ENCODE peak calls at places on chromosome 7, in nine cellular contexts. W is hepatocyte, O is AG04450, C is keratinocyte, H is tibial nerve, M is transverse colon, U is fibroblast of lung, N is GM23338, K is stomach. R is an unnamed sample.
A peak's percentile ranks its signal among the peaks of the same experiment; 100 is the strongest.

GRCh38 chr7:94696981-94697670 is 41.2 kb upstream of the SGCE start:
- DNase-seq in W (peak; percentile 74), O (peak; percentile 87), C (peak; percentile 40), H (peak; percentile 89), M (peak; percentile 29), U (peak; percentile 93), N (no peak), K (peak; percentile 44), R (peak; percentile 46)

GRCh38 chr7:24972166-24972477 is 7.9 kb downstream of the OSBPL3 start:
- DNase-seq in W (no peak), O (no peak), C (no peak), H (no peak), M (no peak), U (no peak), N (no peak), K (no peak), R (no peak)

GRCh38 chr7:29116361-29116760 is 30.0 kb downstream of the CPVL start:
- DNase-seq in W (no peak), O (no peak), C (no peak), H (no peak), M (no peak), U (no peak), N (no peak), K (no peak), R (no peak)

GRCh38 chr7:47581821-47582747 is at the start of gene TNS3:
- DNase-seq in W (peak; percentile 85), O (no peak), C (no peak), H (no peak), M (peak; percentile 69), U (no peak), N (peak; percentile 78), K (peak; percentile 68), R (peak; percentile 60)

GRCh38 chr7:128042027-128042426 is 10.8 kb upstream of the LRRC4 start:
- DNase-seq in W (no peak), O (no peak), C (no peak), H (no peak), M (no peak), U (no peak), N (no peak), K (no peak), R (no peak)

GRCh38 chr7:100897111-100897608 is 1.5 kb upstream of the ACHE start:
- DNase-seq in W (peak; percentile 77), O (no peak), C (no peak), H (no peak), M (peak; percentile 76), U (no peak), N (peak; percentile 70), K (peak; percentile 63), R (peak; percentile 60)

GRCh38 chr7:109663806-109664205 is 1094.1 kb downstream of the DNAJB9 start:
- DNase-seq in W (no peak), O (no peak), C (no peak), H (no peak), M (no peak), U (no peak), N (no peak), K (no peak), R (no peak)

GRCh38 chr7:68841004-68841403 is 757.3 kb upstream of the AUTS2 start:
- DNase-seq in W (peak; percentile 37), O (no peak), C (no peak), H (no peak), M (no peak), U (peak; percentile 29), N (no peak), K (no peak), R (no peak)

GRCh38 chr7:72069263-72069662 is 342.9 kb downstream of the CALN1 start:
- DNase-seq in W (no peak), O (no peak), C (no peak), H (no peak), M (no peak), U (no peak), N (peak; percentile 44), K (no peak), R (no peak)

GRCh38 chr7:34011711-34012110 is 106.4 kb downstream of the BMPER start:
- DNase-seq in W (no peak), O (no peak), C (no peak), H (no peak), M (no peak), U (peak; percentile 30), N (peak; percentile 7), K (no peak), R (no peak)

DNA sequence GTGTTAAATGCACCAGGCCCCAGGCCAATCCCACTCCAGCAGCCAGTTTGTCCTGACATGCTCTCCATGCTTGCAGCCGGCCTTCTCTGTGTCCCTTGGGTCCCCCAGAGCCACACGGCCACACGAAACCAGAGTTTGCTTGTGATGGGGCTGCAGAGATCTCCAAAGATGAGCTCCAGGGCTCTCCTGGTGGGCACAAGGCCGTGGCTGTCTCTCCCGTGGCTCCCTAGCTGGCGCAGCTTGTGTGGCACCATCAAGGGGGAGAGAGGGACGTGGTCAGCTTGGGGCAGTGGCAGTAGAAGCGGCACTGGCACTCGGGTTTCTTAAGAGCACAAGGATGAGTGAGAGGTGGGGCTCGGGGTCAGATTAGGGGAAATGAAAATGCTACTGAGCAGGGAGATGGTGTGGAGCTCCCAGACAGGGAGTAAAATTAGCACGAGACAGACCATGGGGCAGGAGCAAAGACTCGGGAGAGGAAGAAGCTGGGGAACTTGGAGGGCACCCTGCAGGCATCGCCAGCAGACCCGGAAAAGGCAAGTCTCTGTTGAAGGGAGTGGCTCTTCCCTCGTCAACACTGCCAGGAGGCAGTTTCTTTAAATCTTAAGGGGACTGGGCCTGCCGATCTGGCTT is 572.5 kb upstream of the FOXK1 start:
- DNase-seq in W (no peak), O (no peak), C (no peak), H (peak; percentile 11), M (no peak), U (no peak), N (no peak), K (no peak), R (no peak)
- H3K27ac ChIP-seq in W (no peak overlapping the region), O (no peak overlapping the region), C (no peak overlapping the region), H (no peak overlapping the region), M (no peak overlapping the region), U (no peak overlapping the region), N (no peak overlapping the region), K (no peak overlapping the region), R (no peak overlapping the region)

DNA sequence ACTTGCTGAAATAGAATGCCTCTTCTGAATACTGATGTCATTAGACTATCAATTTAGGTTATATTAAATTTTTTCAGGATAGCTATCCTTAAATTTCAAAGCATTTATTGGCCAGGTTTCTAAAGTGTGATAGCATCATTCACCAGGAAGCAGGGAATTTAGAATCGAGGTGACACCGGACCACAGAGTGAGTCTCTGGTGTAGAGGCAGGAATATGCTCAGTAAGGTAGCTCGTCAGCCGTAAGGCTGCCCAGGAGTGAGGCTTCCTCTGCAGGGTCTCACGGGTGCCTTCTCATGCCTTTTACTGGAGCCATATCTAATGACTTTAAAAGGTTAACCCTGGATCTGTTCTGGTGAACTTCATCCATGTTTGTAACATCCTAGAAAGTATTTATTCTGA is 170.8 kb upstream of the KLF14 start:
- DNase-seq in W (no peak), O (no peak), C (no peak), H (no peak), M (no peak), U (no peak), N (no peak), K (no peak), R (no peak)
- H3K4me3 ChIP-seq in W (no peak overlapping the region), O (peak overlapping the region; percentile 34), C (peak overlapping the region; percentile 16), H (no peak overlapping the region), M (no peak overlapping the region), U (peak overlapping the region; percentile 9), N (no peak overlapping the region), K (no peak overlapping the region), R (no peak overlapping the region)

GRCh38 chr7:149021725-149022062 is 6.6 kb downstream of the PDIA4 start:
- DNase-seq in W (no peak), O (no peak), C (no peak), H (no peak), M (no peak), U (no peak), N (no peak), K (no peak), R (no peak)
- H3K27ac ChIP-seq in W (no peak overlapping the region), O (no peak overlapping the region), C (no peak overlapping the region), H (peak overlapping the region; percentile 79), M (no peak overlapping the region), U (no peak overlapping the region), N (peak overlapping the region; percentile 72), K (no peak overlapping the region), R (no peak overlapping the region)

GRCh38 chr7:12403287-12404181 is at the start of gene VWDE:
- DNase-seq in W (peak; percentile 55), O (no peak), C (no peak), H (no peak), M (peak; percentile 71), U (peak; percentile 39), N (peak; percentile 94), K (peak; percentile 44), R (peak; percentile 9)
- H3K4me3 ChIP-seq in W (peak within 1 kb of the TSS; percentile 70), O (peak within 1 kb of the TSS; percentile 55), C (peak within 1 kb of the TSS; percentile 64), H (peak within 1 kb of the TSS; percentile 40), M (peak within 1 kb of the TSS; percentile 44), U (peak within 1 kb of the TSS; percentile 33), N (peak within 1 kb of the TSS; percentile 63), K (peak within 1 kb of the TSS; percentile 48), R (peak within 1 kb of the TSS; percentile 42)

GRCh38 chr7:156456503-156457115 is 184.0 kb upstream of the RNF32 start:
- DNase-seq in W (peak; percentile 44), O (no peak), C (no peak), H (no peak), M (peak; percentile 21), U (no peak), N (no peak), K (no peak), R (no peak)
- H3K27ac ChIP-seq in W (peak overlapping the region; percentile 16), O (no peak overlapping the region), C (no peak overlapping the region), H (no peak overlapping the region), M (no peak overlapping the region), U (no peak overlapping the region), N (no peak overlapping the region), K (no peak overlapping the region), R (no peak overlapping the region)

GRCh38 chr7:80629023-80629422 is 9.4 kb upstream of the CD36 start:
- DNase-seq in W (no peak), O (no peak), C (no peak), H (no peak), M (no peak), U (no peak), N (no peak), K (no peak), R (no peak)

GRCh38 chr7:80634505-80634904 is 3.9 kb upstream of the CD36 start:
- DNase-seq in W (no peak), O (peak; percentile 64), C (no peak), H (peak; percentile 32), M (no peak), U (peak; percentile 76), N (no peak), K (no peak), R (no peak)

GRCh38 chr7:80630611-80631010 is 7.8 kb upstream of the CD36 start:
- DNase-seq in W (peak; percentile 32), O (no peak), C (no peak), H (no peak), M (no peak), U (peak; percentile 12), N (no peak), K (no peak), R (no peak)

GRCh38 chr7:80632819-80633218 is 5.6 kb upstream of the CD36 start:
- DNase-seq in W (no peak), O (no peak), C (no peak), H (no peak), M (no peak), U (no peak), N (no peak), K (no peak), R (no peak)

GRCh38 chr7:80632074-80632473 is 6.4 kb upstream of the CD36 start:
- DNase-seq in W (no peak), O (no peak), C (no peak), H (no peak), M (no peak), U (no peak), N (no peak), K (no peak), R (no peak)
- H3K4me3 ChIP-seq in W (no peak overlapping the region), O (no peak overlapping the region), C (no peak overlapping the region), H (no peak overlapping the region), M (no peak overlapping the region), U (no peak overlapping the region), N (no peak overlapping the region), K (no peak overlapping the region), R (no peak overlapping the region)

R was measured in heart right ventricle.